ENCODE peak calls at places on chromosome 11, in seven cellular contexts. U is germinal center; C is fibroblast of lung; W is fibroblast of the aortic adventitia; A is stimulated activated CD8-positive, alpha-beta memory T cell treated with anti-CD3 and anti-CD28 coated beads, Interleukin-15, amount 100 ng/mL, for 1 hour; X is activated CD4-positive, alpha-beta T cell treated with anti-CD3 and anti-CD28 coated beads, Interleukin-2, amount 50 U/mL, for 4 hours; I is posterior vena cava. D is an unnamed sample.

GRCh38 chr11:96052921-96053631 is 129.2 kb upstream of the MTMR2 start:
- DNase-seq in U (no peak), C (peak), W (peak), A (no peak), X (no peak), I (no peak), D (peak)

GRCh38 chr11:125433454-125434121 is 62.5 kb downstream of the FEZ1 start:
- DNase-seq in U (peak), C (peak), W (peak), A (no peak), X (no peak), I (no peak), D (peak)

GRCh38 chr11:124676386-124676785 is 2.7 kb downstream of the SPA17 start:
- DNase-seq in U (no peak), C (peak), W (peak), A (no peak), X (no peak), I (no peak), D (peak)

GRCh38 chr11:10274726-10275125 is 19.3 kb downstream of the SBF2 start:
- DNase-seq in U (no peak), C (no peak), W (no peak), A (no peak), X (no peak), I (no peak), D (no peak)

GRCh38 chr11:63492441-63492840 is 1.5 kb upstream of the PLAAT5 start:
- DNase-seq in U (no peak), C (no peak), W (no peak), A (no peak), X (no peak), I (no peak), D (no peak)

GRCh38 chr11:86990079-86990478 is 34.9 kb upstream of the FZD4 start:
- DNase-seq in U (no peak), C (peak), W (peak), A (no peak), X (no peak), I (no peak), D (no peak)

GRCh38 chr11:72239296-72239848 is 4.6 kb downstream of the PHOX2A start:
- DNase-seq in U (no peak), C (peak), W (peak), A (no peak), X (no peak), I (peak), D (peak)

GRCh38 chr11:8224161-8224591 is 39.5 kb downstream of the LMO1 start:
- DNase-seq in U (no peak), C (no peak), W (no peak), A (no peak), X (no peak), I (no peak), D (no peak)

GRCh38 chr11:100837294-100837693 is 150.2 kb downstream of the ARHGAP42 start:
- DNase-seq in U (no peak), C (no peak), W (no peak), A (no peak), X (no peak), I (no peak), D (no peak)

GRCh38 chr11:79430280-79430679 is 10.6 kb downstream of the TENM4 start:
- DNase-seq in U (no peak), C (no peak), W (no peak), A (no peak), X (no peak), I (no peak), D (no peak)

GRCh38 chr11:125593113-125593761 is 585 bp downstream of the STT3A start:
- DNase-seq in U (peak), C (peak), W (peak), A (peak), X (no peak), I (no peak), D (peak)

GRCh38 chr11:47348859-47349258 is 3.6 kb downstream of the MYBPC3 start:
- DNase-seq in U (peak), C (peak), W (peak), A (no peak), X (no peak), I (no peak), D (peak)

D was measured in fibroblast of pulmonary artery.